ENCODE peak calls at places on chromosomes 7 and 10, in eight cellular contexts. V, W, N, P, R, F, G and A are unnamed samples.

GRCh38 chr10:32379314-32379949 is 32.5 kb upstream of the EPC1 start:
- DNase-seq in P (peak), R (peak), W (peak), N (no peak), G (peak), F (no peak), V (peak), A (peak)

GRCh38 chr10:36373424-36374096 is 731.5 kb upstream of the FZD8 start:
- DNase-seq in V (no peak), N (no peak), F (no peak), G (no peak), P (no peak), R (no peak), W (no peak), A (no peak)

GRCh38 chr10:119191881-119192280 is 13.3 kb upstream of the PRDX3 start:
- DNase-seq in G (no peak), F (peak), V (no peak), N (no peak), P (no peak), R (no peak), W (no peak), A (no peak)

GRCh38 chr7:129781128-129781855 is 169.8 kb downstream of the NRF1 start:
- DNase-seq in F (no peak), R (no peak), G (peak), N (no peak), P (peak), W (no peak), V (no peak), A (peak)

GRCh38 chr7:23394828-23395227 is 75.5 kb downstream of the IGF2BP3 start:
- DNase-seq in G (peak), F (no peak), P (peak), N (no peak), V (no peak), R (peak), W (peak), A (peak)

GRCh38 chr10:121078036-121078435 is 226.9 kb downstream of the WDR11 start:
- DNase-seq in R (no peak), W (no peak), G (no peak), F (peak), V (no peak), N (no peak), P (no peak), A (no peak)

GRCh38 chr10:35216303-35216905 is 89.8 kb downstream of the CREM start:
- DNase-seq in N (peak), F (no peak), P (peak), V (peak), R (peak), G (no peak), W (no peak), A (no peak)

GRCh38 chr10:125048101-125048864 is 106.4 kb downstream of the ZRANB1 start:
- DNase-seq in W (peak), R (peak), N (peak), V (peak), F (peak), P (peak), G (peak), A (peak)

GRCh38 chr7:28904539-28905143 is 53.5 kb downstream of the TRIL start:
- DNase-seq in V (no peak), G (no peak), P (peak), R (peak), F (no peak), N (no peak), W (peak), A (peak)

GRCh38 chr10:99524050-99524666 is 8.6 kb upstream of the NKX2-3 start:
- DNase-seq in R (no peak), W (no peak), G (no peak), P (no peak), F (no peak), N (no peak), V (no peak), A (no peak)

GRCh38 chr7:121485457-121486243 is 89.5 kb upstream of the FAM3C start:
- DNase-seq in G (no peak), V (no peak), F (peak), W (peak), R (no peak), P (no peak), N (peak), A (no peak)

GRCh38 chr10:71531485-71532446 is 135.0 kb downstream of the CDH23 start:
- DNase-seq in P (no peak), N (no peak), V (peak), W (no peak), F (no peak), R (no peak), G (no peak), A (no peak)

GRCh38 chr10:4656576-4657194 is 169.3 kb upstream of the AKR1E2 start:
- DNase-seq in N (peak), R (peak), G (peak), W (peak), F (peak), V (peak), P (peak), A (peak)

GRCh38 chr10:82883588-82883987 is 1008.6 kb downstream of the NRG3 start:
- DNase-seq in G (no peak), W (no peak), P (no peak), V (no peak), R (no peak), N (no peak), F (no peak), A (no peak)

GRCh38 chr7:101870361-101871062 is 53.1 kb downstream of the CUX1 start:
- DNase-seq in G (no peak), P (no peak), F (no peak), N (no peak), V (no peak), W (no peak), R (peak), A (no peak)

GRCh38 chr10:6729071-6729773 is 149.1 kb upstream of the PRKCQ start:
- DNase-seq in W (peak), N (no peak), P (no peak), G (no peak), F (no peak), V (no peak), R (peak), A (no peak)

GRCh38 chr7:12703881-12704280 is 16.4 kb downstream of the ARL4A start:
- DNase-seq in P (no peak), N (no peak), F (no peak), W (peak), G (no peak), V (no peak), R (peak), A (no peak)

GRCh38 chr7:131836733-131837132 is 280.3 kb upstream of the PODXL start:
- DNase-seq in G (no peak), W (no peak), R (no peak), N (no peak), P (no peak), V (no peak), F (no peak), A (no peak)

GRCh38 chr10:71735709-71736569 is 16.4 kb upstream of the C10orf105 start:
- DNase-seq in V (peak), N (no peak), R (no peak), W (no peak), F (no peak), P (no peak), G (no peak), A (no peak)

GRCh38 chr10:89074120-89074519 is 83.5 kb downstream of the FAS start:
- DNase-seq in V (no peak), F (peak), R (peak), W (peak), G (no peak), P (no peak), N (peak), A (no peak)

GRCh38 chr7:83337050-83337449 is 174.4 kb upstream of the PCLO start:
- DNase-seq in R (no peak), F (no peak), N (no peak), P (no peak), V (no peak), W (no peak), G (no peak), A (no peak)

GRCh38 chr7:70559815-70560214 is 572.1 kb upstream of the GALNT17 start:
- DNase-seq in R (no peak), F (no peak), G (no peak), W (no peak), V (no peak), N (no peak), P (no peak), A (no peak)

GRCh38 chr10:1543596-1543995 is 193.7 kb downstream of the ADARB2 start:
- DNase-seq in P (no peak), W (no peak), N (no peak), V (no peak), F (peak), R (no peak), G (no peak), A (no peak)